ENCODE peak calls at places on chromosomes 5 and 9, in six cellular contexts. O is heart right ventricle, T is mesenteric fat pad, V is GM04504, I is NCI-H345, C is NCI-H1092. X is an unnamed sample.

GRCh38 chr9:34457266-34458012 is 931 bp downstream of the FAM219A start:
- DNase-seq in O (peak), T (peak), V (peak), I (peak), C (peak), X (peak)

GRCh38 chr9:93725382-93725781 is 149.0 kb downstream of the PHF2 start:
- DNase-seq in O (no peak), T (no peak), V (no peak), I (no peak), C (no peak), X (no peak)

GRCh38 chr9:107472581-107473335 is 16.8 kb downstream of the KLF4 start:
- DNase-seq in O (no peak), T (no peak), V (no peak), I (peak), C (peak), X (no peak)

GRCh38 chr5:40551706-40552557 is 127.8 kb upstream of the PTGER4 start:
- DNase-seq in O (no peak), T (no peak), V (peak), I (no peak), C (no peak), X (no peak)

GRCh38 chr5:146302428-146302827 is 36.2 kb upstream of the POU4F3 start:
- DNase-seq in O (no peak), T (no peak), V (no peak), I (no peak), C (no peak), X (no peak)

GRCh38 chr9:110520120-110520701 is 59.3 kb downstream of the SVEP1 start:
- DNase-seq in O (no peak), T (no peak), V (peak), I (no peak), C (no peak), X (no peak)

GRCh38 chr5:164518049-164518740 is 1012.8 kb downstream of the MAT2B start:
- DNase-seq in O (no peak), T (no peak), V (no peak), I (no peak), C (no peak), X (no peak)

GRCh38 chr9:130565792-130566191 is 13.6 kb upstream of the FUBP3 start:
- DNase-seq in O (no peak), T (no peak), V (no peak), I (no peak), C (no peak), X (no peak)

GRCh38 chr5:107253246-107253645 is 417.5 kb downstream of the EFNA5 start:
- DNase-seq in O (no peak), T (no peak), V (no peak), I (peak), C (peak), X (no peak)

GRCh38 chr9:126505697-126506346 is 107.9 kb upstream of the LMX1B start:
- DNase-seq in O (no peak), T (peak), V (no peak), I (no peak), C (no peak), X (no peak)

GRCh38 chr9:96484521-96484931 is 34.6 kb downstream of the HABP4 start:
- DNase-seq in O (no peak), T (no peak), V (no peak), I (no peak), C (no peak), X (no peak)

GRCh38 chr5:54772232-54773168 is 212.9 kb downstream of the ESM1 start:
- DNase-seq in O (no peak), T (no peak), V (no peak), I (no peak), C (no peak), X (no peak)

GRCh38 chr5:67234671-67235176 is 38.1 kb upstream of the CD180 start:
- DNase-seq in O (peak), T (no peak), V (peak), I (no peak), C (no peak), X (peak)

GRCh38 chr5:9156282-9156681 is 389.6 kb downstream of the SEMA5A start:
- DNase-seq in O (no peak), T (no peak), V (peak), I (peak), C (no peak), X (no peak)

GRCh38 chr9:99998266-99998665 is 91.8 kb downstream of the STX17 start:
- DNase-seq in O (no peak), T (no peak), V (no peak), I (no peak), C (no peak), X (no peak)

GRCh38 chr5:171705036-171705435 is 80.6 kb upstream of the SMIM23 start:
- DNase-seq in O (no peak), T (no peak), V (no peak), I (no peak), C (no peak), X (no peak)

GRCh38 chr9:74775401-74775800 is 112.3 kb downstream of the TRPM6 start:
- DNase-seq in O (no peak), T (no peak), V (no peak), I (no peak), C (no peak), X (no peak)

GRCh38 chr5:74589204-74590056 is 51.1 kb downstream of the ENC1 start:
- DNase-seq in O (no peak), T (no peak), V (no peak), I (no peak), C (no peak), X (no peak)

GRCh38 chr5:174376056-174376455 is 330.6 kb downstream of the NSG2 start:
- DNase-seq in O (no peak), T (no peak), V (no peak), I (no peak), C (no peak), X (no peak)

GRCh38 chr5:172886974-172887491 is 53.0 kb downstream of the ERGIC1 start:
- DNase-seq in O (peak), T (no peak), V (peak), I (no peak), C (no peak), X (no peak)

GRCh38 chr5:80686757-80687156 is 32.0 kb upstream of the DHFR start:
- DNase-seq in O (no peak), T (no peak), V (peak), I (no peak), C (no peak), X (no peak)

GRCh38 chr5:135829681-135830383 is 4.6 kb upstream of the SLC25A48 start:
- DNase-seq in O (peak), T (no peak), V (peak), I (peak), C (peak), X (peak)

GRCh38 chr5:39578887-39579497 is 154.2 kb upstream of the DAB2 start:
- DNase-seq in O (no peak), T (no peak), V (peak), I (peak), C (no peak), X (no peak)